ENCODE peak calls at places on chromosomes 13 and 19, in four cellular contexts. G, F, T and Y are unnamed samples.

GRCh38 chr13:91592050-91593014 is 193.9 kb downstream of the GPC5 start:
- DNase-seq in G (no peak), F (no peak), T (peak), Y (no peak)

GRCh38 chr19:37966211-37967072 is 59.4 kb downstream of the SIPA1L3 start:
- DNase-seq in T (peak), G (no peak), F (no peak), Y (peak)

GRCh38 chr13:39959497-39959896 is 304.0 kb downstream of the COG6 start:
- DNase-seq in T (no peak), F (no peak), G (no peak), Y (no peak)

GRCh38 chr13:83150616-83151307 is 731.5 kb downstream of the SLITRK1 start:
- DNase-seq in F (no peak), T (no peak), G (no peak), Y (no peak)

GRCh38 chr13:29925457-29925856 is 75.0 kb upstream of the UBL3 start:
- DNase-seq in F (no peak), T (peak), G (peak), Y (peak)

GRCh38 chr19:17081672-17082630 is 6.4 kb downstream of the MYO9B start:
- DNase-seq in F (no peak), T (no peak), G (no peak), Y (no peak)

GRCh38 chr19:30518965-30519606 is 146.9 kb downstream of the ZNF536 start:
- DNase-seq in F (no peak), T (no peak), G (no peak), Y (no peak)

GRCh38 chr13:31731923-31732322 is 7.4 kb upstream of the RXFP2 start:
- DNase-seq in G (no peak), F (no peak), T (peak), Y (no peak)